ENCODE peak calls at places on chromosomes 13 and 19, in six cellular contexts. D, N, S, J, H and F are unnamed samples.

GRCh38 chr19:13835791-13836723 is 40.8 kb downstream of the ZSWIM4 start:
- DNase-seq in H (no peak), J (no peak), N (no peak), D (no peak), S (peak; percentile 89), F (no peak)

GRCh38 chr13:33017410-33017929 is 1.2 kb downstream of the KL start:
- DNase-seq in D (no peak), N (peak; percentile 59), H (peak; percentile 8), J (peak; percentile 18), S (peak; percentile 88), F (no peak)

GRCh38 chr13:32734511-32734910 is 148.3 kb downstream of the PDS5B start:
- DNase-seq in H (peak; percentile 9), J (no peak), S (no peak), N (no peak), D (no peak), F (peak; percentile 7)

GRCh38 chr13:19268331-19268730 is 86.7 kb upstream of the TUBA3C start:
- DNase-seq in J (no peak), D (no peak), S (no peak), H (no peak), N (no peak), F (no peak)

GRCh38 chr19:17479325-17479791 is 9.0 kb downstream of the SLC27A1 start:
- DNase-seq in H (no peak), S (no peak), N (no peak), D (no peak), J (no peak), F (peak; percentile 45)

GRCh38 chr19:2424686-2425621 is 2.4 kb downstream of the TIMM13 start:
- DNase-seq in D (peak; percentile 60), H (peak; percentile 29), J (no peak), S (peak; percentile 88), N (peak; percentile 30), F (no peak)

GRCh38 chr13:97914537-97914936 is 38.9 kb upstream of the IPO5 start:
- DNase-seq in J (no peak), S (no peak), H (no peak), N (no peak), D (no peak), F (no peak)

GRCh38 chr19:5011476-5012238 is 42.7 kb downstream of the KDM4B start:
- DNase-seq in N (no peak), S (no peak), H (no peak), J (no peak), D (no peak), F (no peak)

GRCh38 chr19:13072206-13072898 is 30.3 kb downstream of the LYL1 start:
- DNase-seq in S (no peak), N (no peak), H (no peak), J (no peak), D (no peak), F (no peak)

GRCh38 chr13:98216135-98216565 is 39.1 kb upstream of the RNF113B start:
- DNase-seq in H (no peak), J (no peak), N (peak; percentile 67), S (no peak), D (peak; percentile 88), F (peak; percentile 97)

GRCh38 chr19:342801-343421 is 1.7 kb downstream of the MIER2 start:
- DNase-seq in S (peak; percentile 90), N (peak; percentile 51), D (peak; percentile 56), H (no peak), J (no peak), F (peak; percentile 73)

GRCh38 chr19:49264258-49264657 is 60.7 kb downstream of the SLC6A16 start:
- DNase-seq in D (no peak), J (no peak), S (peak; percentile 62), N (no peak), H (peak; percentile 30), F (no peak)
- TF ChIP-seq POLR2A in D (no peak), J (no peak), S (no peak), N (no peak), H (no peak), F (no peak)

GRCh38 chr19:45057444-45057843 is 18.6 kb downstream of the CLASRP start:
- DNase-seq in J (no peak), N (no peak), H (no peak), S (no peak), D (no peak), F (no peak)
- TF ChIP-seq POLR2A in J (no peak), N (no peak), H (no peak), S (no peak), D (no peak), F (no peak)

GRCh38 chr19:7921302-7921954 is 1.3 kb downstream of the SNAPC2 start:
- DNase-seq in H (no peak), D (no peak), J (no peak), S (no peak), N (no peak), F (no peak)

GRCh38 chr19:7921955-7922840 is 2.1 kb downstream of the SNAPC2 start:
- DNase-seq in S (no peak), D (no peak), H (no peak), N (no peak), J (no peak), F (no peak)

GRCh38 chr19:7918615-7919421 is 1.3 kb upstream of the SNAPC2 start:
- DNase-seq in J (peak; percentile 81), S (no peak), D (no peak), N (no peak), H (no peak), F (no peak)

GRCh38 chr19:7920520-7921301 is 573 bp downstream of the SNAPC2 start:
- DNase-seq in N (peak; percentile 100), D (peak; percentile 100), H (peak; percentile 95), S (peak; percentile 100), J (peak; percentile 77), F (peak; percentile 86)

GRCh38 chr19:7919681-7920519 is at the start of gene SNAPC2:
- DNase-seq in N (peak; percentile 98), H (peak; percentile 81), D (peak; percentile 96), J (peak; percentile 89), S (peak; percentile 99), F (peak; percentile 94)
- TF ChIP-seq POLR2A in N (no peak), H (peak; percentile 81), D (no peak), J (peak; percentile 40), S (no peak), F (peak; percentile 66)

GRCh38 chr19:37930416-37930815 is 23.4 kb downstream of the SIPA1L3 start:
- DNase-seq in S (no peak), N (peak; percentile 56), H (no peak), D (no peak), J (peak; percentile 27), F (peak; percentile 35)

GRCh38 chr19:37929512-37929911 is 22.5 kb downstream of the SIPA1L3 start:
- DNase-seq in J (no peak), N (no peak), S (no peak), D (no peak), H (no peak), F (no peak)

GRCh38 chr19:37926255-37926654 is 19.2 kb downstream of the SIPA1L3 start:
- DNase-seq in H (no peak), J (no peak), N (no peak), D (no peak), S (no peak), F (peak; percentile 58)

GRCh38 chr19:37926711-37927110 is 19.7 kb downstream of the SIPA1L3 start:
- DNase-seq in S (no peak), H (no peak), D (no peak), J (no peak), N (no peak), F (no peak)

DNA sequence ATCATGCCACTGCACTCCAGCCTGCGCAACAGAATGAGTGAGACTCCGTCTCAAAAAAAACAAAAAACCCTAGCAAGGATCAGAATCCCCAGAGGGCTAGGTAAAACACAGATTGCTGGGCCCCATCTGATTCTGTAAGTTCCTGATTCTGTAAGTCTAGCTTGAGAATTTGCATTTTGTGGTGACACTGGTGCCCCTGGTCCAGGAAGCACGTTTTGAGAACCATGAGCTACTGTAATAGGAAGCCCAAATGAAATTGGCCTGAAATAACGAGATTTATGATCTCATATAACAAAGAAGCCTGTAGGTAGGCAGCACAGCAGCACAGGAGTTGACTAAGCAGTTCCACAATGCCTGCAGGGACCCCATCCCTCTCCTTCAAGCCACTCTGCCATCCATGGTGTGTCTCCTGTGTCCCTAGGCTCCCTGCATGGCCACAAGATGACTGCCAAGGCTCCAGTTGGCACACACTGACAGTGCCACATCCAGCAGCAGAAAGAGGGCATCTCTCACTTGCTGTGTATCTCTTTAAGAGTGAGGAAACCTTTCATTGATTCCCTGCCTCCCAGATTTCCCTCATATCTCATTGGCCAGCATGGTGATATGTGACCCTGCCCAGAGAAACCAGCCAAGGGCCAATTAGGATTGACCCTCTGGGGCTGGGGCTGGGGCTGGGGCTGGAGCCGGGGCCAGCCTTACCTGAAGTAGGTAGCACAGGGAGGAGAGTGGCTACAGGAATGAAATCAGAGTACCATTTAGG is 21.7 kb downstream of the SIPA1L3 start:
- DNase-seq in N (no peak), S (no peak), H (no peak), J (no peak), D (no peak), F (no peak)
- TF ChIP-seq POLR2A in N (no peak), S (no peak), H (no peak), J (no peak), D (no peak), F (no peak)

GRCh38 chr19:58536852-58537798 is 6.7 kb upstream of the TRIM28 start:
- DNase-seq in D (no peak), J (no peak), H (no peak), N (no peak), S (no peak), F (no peak)

GRCh38 chr19:58535857-58536256 is 8.0 kb upstream of the TRIM28 start:
- DNase-seq in H (no peak), D (no peak), S (no peak), N (no peak), J (no peak), F (no peak)

GRCh38 chr19:58543826-58544590 is at the start of gene TRIM28:
- DNase-seq in H (peak; percentile 100), J (peak; percentile 96), N (peak; percentile 99), S (peak; percentile 100), D (peak; percentile 99), F (peak; percentile 100)

GRCh38 chr19:58538257-58539168 is 5.4 kb upstream of the TRIM28 start:
- DNase-seq in D (no peak), S (peak; percentile 87), H (no peak), N (peak; percentile 47), J (no peak), F (no peak)
- TF ChIP-seq POLR2A in D (no peak), S (no peak), H (no peak), N (no peak), J (no peak), F (no peak)